ENCODE peak calls at places on chromosome 17, in five cellular contexts. I is Peyer's patch; K is uterus; H is thyroid gland; R is CD8-positive, alpha-beta T cell. E is an unnamed sample. For H3K4me1, the result is how much of the 10 kb centered on the place peaks cover.

GRCh38 chr17:38720941-38721340 is 9.2 kb upstream of the CISD3 start:
- DNase-seq in H (no peak), R (no peak), K (no peak), I (no peak), E (no peak)

GRCh38 chr17:76271669-76272540 is 6.8 kb downstream of the UBALD2 start:
- DNase-seq in R (peak), I (peak), K (no peak), H (peak), E (no peak)

GRCh38 chr17:17771498-17772201 is 65.1 kb downstream of the SREBF1 start:
- DNase-seq in K (no peak), R (no peak), I (no peak), H (no peak), E (no peak)

GRCh38 chr17:30961213-30962188 is 9.3 kb upstream of the RNF135 start:
- DNase-seq in I (peak), R (no peak), K (no peak), H (no peak), E (no peak)

GRCh38 chr17:6573982-6574688 is 17.8 kb upstream of the PITPNM3 start:
- DNase-seq in R (no peak), I (no peak), K (no peak), H (peak), E (no peak)

GRCh38 chr17:13940858-13941665 is 128.2 kb upstream of the COX10 start:
- DNase-seq in K (no peak), H (no peak), I (no peak), R (no peak), E (no peak)

GRCh38 chr17:68344701-68345136 is 53.4 kb downstream of the ARSG start:
- DNase-seq in H (no peak), I (peak), R (peak), K (no peak), E (no peak)

GRCh38 chr17:74840989-74841666 is 18.6 kb downstream of the GRIN2C start:
- DNase-seq in R (no peak), I (peak), K (peak), H (peak), E (peak)

GRCh38 chr17:74196541-74197310 is 6.8 kb upstream of the RPL38 start:
- DNase-seq in H (no peak), K (no peak), I (no peak), R (no peak), E (no peak)

GRCh38 chr17:17758443-17758842 is 77.2 kb downstream of the RAI1 start:
- DNase-seq in K (no peak), R (no peak), I (no peak), H (no peak), E (no peak)

GRCh38 chr17:15364615-15365014 is 23.2 kb upstream of the TEKT3 start:
- DNase-seq in H (no peak), K (no peak), I (no peak), R (no peak), E (no peak)

GRCh38 chr17:15463363-15463762 is 4.1 kb downstream of the CDRT4 start:
- DNase-seq in R (no peak), I (no peak), K (peak), H (peak), E (peak)

GRCh38 chr17:57281887-57282653 is 25.7 kb downstream of the MSI2 start:
- DNase-seq in H (no peak), I (no peak), K (no peak), R (no peak), E (no peak)

GRCh38 chr17:65018612-65019290 is 37.8 kb downstream of the GNA13 start:
- DNase-seq in R (no peak), I (no peak), H (no peak), K (no peak), E (no peak)
- H3K4me1 ChIP-seq in R (under half), I (under half), H (under half), K (under half), E (under half)

GRCh38 chr17:81388612-81389367 is 6.5 kb upstream of the BAHCC1 start:
- DNase-seq in H (peak), R (no peak), I (no peak), K (no peak), E (no peak)

GRCh38 chr17:81387235-81388060 is 7.8 kb upstream of the BAHCC1 start:
- DNase-seq in K (peak), I (no peak), R (no peak), H (peak), E (no peak)

GRCh38 chr17:81389585-81389984 is 5.7 kb upstream of the BAHCC1 start:
- DNase-seq in H (no peak), R (no peak), K (no peak), I (no peak), E (no peak)

GRCh38 chr17:81386646-81387234 is 8.5 kb upstream of the BAHCC1 start:
- DNase-seq in K (peak), I (no peak), R (no peak), H (peak), E (peak)

DNA sequence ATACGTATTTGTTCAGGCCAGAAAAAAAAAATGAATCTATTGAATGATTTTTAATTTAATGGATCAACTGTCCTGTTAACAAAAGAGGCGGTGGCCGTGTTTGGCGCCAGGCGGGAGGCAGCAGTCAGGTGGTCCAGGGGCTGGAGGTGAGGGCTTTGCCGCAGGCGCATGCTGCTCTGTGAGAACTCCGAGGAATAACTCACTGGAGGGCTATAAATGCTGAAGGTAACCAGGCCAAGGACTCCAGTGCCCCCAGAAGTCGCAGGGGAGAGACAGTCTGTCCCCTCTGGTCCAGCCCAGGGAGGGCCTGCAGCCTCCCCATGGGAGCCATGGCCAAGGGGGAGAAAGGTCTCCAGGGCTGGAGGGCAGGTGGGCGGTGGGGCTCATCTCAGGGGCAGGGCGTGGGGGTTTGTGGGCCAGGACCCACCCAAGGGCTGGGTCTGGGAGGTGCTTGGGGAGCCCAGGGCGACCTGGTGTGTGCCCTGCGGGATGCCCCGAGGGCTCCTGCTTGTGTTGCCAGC is 7.1 kb upstream of the BAHCC1 start:
- DNase-seq in K (no peak), H (no peak), R (no peak), I (no peak), E (peak)
- H3K4me1 ChIP-seq in K (under half), H (under half), R (under half), I (under half), E (under half)

DNA sequence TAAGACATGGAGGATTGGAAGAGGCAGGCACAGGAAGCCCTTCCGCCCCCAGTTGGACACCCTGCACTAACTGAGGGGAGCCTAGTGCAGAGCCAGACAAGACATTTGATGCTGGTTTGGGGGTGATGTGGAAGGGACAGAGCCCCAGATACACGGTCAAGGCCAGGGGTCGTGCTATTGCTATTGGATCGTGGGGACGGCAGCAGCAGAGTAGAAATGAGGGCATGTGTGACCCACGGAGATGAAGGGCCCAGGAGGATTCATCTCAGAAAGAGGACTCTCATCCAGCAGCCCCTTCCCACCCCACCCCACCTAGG is 2.0 kb upstream of the VAMP2 start:
- DNase-seq in H (no peak), I (no peak), K (no peak), R (no peak), E (no peak)
- H3K4me1 ChIP-seq in H (under half), I (under half), K (under half), R (under half), E (under half)

DNA sequence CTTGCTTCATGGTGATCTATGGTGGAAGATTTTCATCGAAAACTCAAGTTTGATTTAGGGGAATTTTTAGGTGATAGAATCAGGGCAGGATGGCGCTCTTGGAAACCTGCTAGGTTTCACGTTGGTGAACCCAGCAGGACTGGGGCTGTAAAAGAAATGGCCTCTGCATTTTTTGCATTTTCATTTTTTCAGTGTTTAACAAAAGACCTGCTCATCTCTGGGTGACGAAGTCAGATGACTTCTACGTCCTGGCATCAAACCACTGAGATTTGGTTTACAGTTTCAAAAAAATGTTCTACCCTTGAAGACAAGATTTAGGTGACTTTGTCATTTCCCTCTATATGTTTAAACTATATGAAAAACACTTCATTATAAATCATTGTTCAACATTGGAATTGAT is 1.9 kb downstream of the PGS1 start:
- DNase-seq in H (no peak), R (no peak), K (no peak), I (no peak), E (no peak)
- H3K4me1 ChIP-seq in H (under half), R (half or more), K (under half), I (under half), E (under half)